ENCODE peak calls at places on chromosomes 7 and 10, in ten cellular contexts. I, W, D, L, Q, M, V, Z, R and E are unnamed samples.

GRCh38 chr7:155652156-155653124 is 8.0 kb downstream of the RBM33 start:
- DNase-seq in Q (no peak), W (no peak), D (no peak), V (no peak), I (peak), Z (peak), L (peak), R (no peak), M (no peak), E (peak)

GRCh38 chr7:42345478-42346299 is 108.7 kb upstream of the GLI3 start:
- DNase-seq in I (peak), R (no peak), D (no peak), V (no peak), Q (no peak), M (no peak), W (no peak), Z (no peak), L (peak), E (no peak)

GRCh38 chr7:151366872-151367207 is 25.2 kb downstream of the NUB1 start:
- DNase-seq in Z (peak), R (no peak), Q (no peak), D (no peak), V (no peak), M (no peak), W (peak), L (peak), I (peak), E (no peak)

GRCh38 chr7:3915337-3915865 is 614.3 kb downstream of the SDK1 start:
- DNase-seq in L (no peak), Z (peak), D (no peak), R (no peak), Q (no peak), M (no peak), I (no peak), V (no peak), W (no peak), E (peak)

GRCh38 chr10:103475437-103475836 is 3.6 kb downstream of the CALHM3 start:
- DNase-seq in W (no peak), M (peak), I (no peak), L (no peak), V (no peak), Q (no peak), R (no peak), Z (no peak), D (no peak), E (no peak)

GRCh38 chr10:26215923-26216576 is 524 bp upstream of the GAD2 start:
- DNase-seq in Q (no peak), M (peak), Z (no peak), L (no peak), V (no peak), I (peak), D (no peak), W (no peak), R (peak), E (peak)

GRCh38 chr7:37234928-37235327 is 213.7 kb downstream of the ELMO1 start:
- DNase-seq in Q (no peak), V (no peak), I (no peak), L (peak), D (no peak), M (peak), R (peak), Z (peak), W (peak), E (peak)

GRCh38 chr10:104472957-104473745 is 119.5 kb downstream of the CFAP58 start:
- DNase-seq in M (no peak), D (no peak), R (no peak), Z (no peak), L (peak), Q (no peak), V (no peak), I (peak), W (no peak), E (peak)

GRCh38 chr10:58436071-58436470 is 50.9 kb downstream of the TFAM start:
- DNase-seq in D (peak), W (peak), I (peak), Z (no peak), V (no peak), M (no peak), R (no peak), L (no peak), Q (no peak), E (peak)

GRCh38 chr7:50281680-50282445 is 22.7 kb upstream of the IKZF1 start:
- DNase-seq in M (no peak), R (no peak), L (no peak), I (no peak), Z (no peak), V (no peak), D (no peak), W (no peak), Q (no peak), E (no peak)
- H3K4me3 ChIP-seq in M (no peak), R (no peak), L (no peak), I (no peak), Z (no peak), V (no peak), D (no peak), W (no peak), Q (no peak), E (no peak)

DNA sequence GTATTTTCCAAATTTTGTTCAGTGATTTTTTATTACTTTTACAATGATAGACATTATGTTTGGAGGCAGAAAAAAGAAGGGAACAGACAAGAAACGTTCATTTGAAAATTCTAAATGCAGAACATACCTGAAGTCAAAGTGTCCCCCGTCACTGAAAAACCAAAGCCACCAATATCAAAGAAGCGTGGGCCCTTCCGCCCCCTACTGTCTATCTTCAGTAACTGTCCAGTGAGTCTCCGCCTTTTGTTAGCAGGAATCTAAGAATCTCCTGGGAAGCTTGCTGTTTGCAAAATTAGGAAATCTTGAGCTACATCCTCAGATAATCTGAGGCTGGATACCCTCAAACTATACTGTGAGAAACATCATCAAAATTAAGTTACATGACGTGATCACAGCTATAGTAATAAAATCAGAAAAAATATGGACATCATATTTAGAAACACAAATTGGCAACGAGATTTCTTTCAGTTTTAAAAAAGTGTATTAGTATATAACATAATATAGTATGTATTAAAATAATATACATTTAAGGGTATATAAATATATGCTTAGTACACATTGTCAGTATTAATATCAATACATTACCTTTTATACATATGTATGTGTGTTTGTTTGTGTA is 169.3 kb upstream of the AKR1E2 start:
- DNase-seq in Z (peak), M (peak), L (peak), R (peak), W (peak), D (no peak), I (peak), Q (no peak), V (peak), E (peak)
- TF ChIP-seq CTCF in Z (peak), M (peak), L (peak), R (peak), W (peak), D (peak), I (peak), Q (peak), V (peak), E (peak)

GRCh38 chr7:7159063-7159645 is 23.2 kb upstream of the C1GALT1 start:
- DNase-seq in W (no peak), Q (no peak), I (no peak), D (no peak), V (no peak), L (no peak), Z (no peak), R (no peak), M (no peak), E (no peak)
- H3K4me3 ChIP-seq in W (no peak), Q (no peak), I (no peak), D (no peak), V (no peak), L (no peak), Z (no peak), R (no peak), M (no peak), E (no peak)

GRCh38 chr7:159030490-159031134 is 114.1 kb downstream of the VIPR2 start:
- DNase-seq in D (no peak), V (peak), M (peak), R (peak), Z (peak), W (no peak), I (peak), Q (no peak), L (no peak), E (no peak)
- TF ChIP-seq CTCF in D (peak), V (no peak), M (peak), R (peak), Z (no peak), W (peak), I (no peak), Q (no peak), L (no peak), E (no peak)

DNA sequence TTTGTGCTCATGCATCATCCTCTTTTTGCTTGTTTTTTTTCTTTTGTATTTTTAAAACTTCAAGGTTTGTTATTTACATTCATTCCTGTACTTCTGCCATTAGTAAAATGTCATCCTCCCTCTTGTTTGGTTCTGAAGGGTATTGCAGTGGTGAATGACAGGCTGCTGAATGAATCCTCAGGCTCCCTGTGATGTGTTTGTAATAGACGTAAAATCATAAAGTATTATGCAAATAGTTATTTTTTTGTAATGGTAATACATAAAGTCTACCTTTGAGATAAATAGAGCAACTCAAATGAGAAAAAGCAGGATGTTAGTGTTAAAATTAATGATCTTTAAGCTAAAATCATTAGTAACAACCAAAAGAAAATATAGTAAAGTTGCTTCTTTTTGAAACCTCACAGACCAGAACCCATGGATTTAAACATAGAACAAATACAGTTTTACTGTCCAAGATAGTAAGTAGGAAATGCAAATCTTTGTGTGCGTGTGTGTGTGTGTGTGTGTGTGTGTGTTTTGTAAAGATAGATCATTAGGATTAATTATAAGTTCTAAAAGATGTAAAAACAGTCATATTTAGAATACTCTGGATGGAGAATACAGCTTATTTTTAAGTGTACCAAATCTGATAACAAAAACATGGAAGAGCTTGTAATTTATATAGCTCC is 4.5 kb downstream of the GLCCI1 start:
- DNase-seq in V (no peak), D (no peak), W (no peak), M (no peak), Q (no peak), L (no peak), I (no peak), R (no peak), Z (no peak), E (no peak)
- H3K4me3 ChIP-seq in V (no peak), D (no peak), W (no peak), M (no peak), Q (no peak), L (no peak), I (no peak), R (no peak), Z (no peak), E (no peak)

DNA sequence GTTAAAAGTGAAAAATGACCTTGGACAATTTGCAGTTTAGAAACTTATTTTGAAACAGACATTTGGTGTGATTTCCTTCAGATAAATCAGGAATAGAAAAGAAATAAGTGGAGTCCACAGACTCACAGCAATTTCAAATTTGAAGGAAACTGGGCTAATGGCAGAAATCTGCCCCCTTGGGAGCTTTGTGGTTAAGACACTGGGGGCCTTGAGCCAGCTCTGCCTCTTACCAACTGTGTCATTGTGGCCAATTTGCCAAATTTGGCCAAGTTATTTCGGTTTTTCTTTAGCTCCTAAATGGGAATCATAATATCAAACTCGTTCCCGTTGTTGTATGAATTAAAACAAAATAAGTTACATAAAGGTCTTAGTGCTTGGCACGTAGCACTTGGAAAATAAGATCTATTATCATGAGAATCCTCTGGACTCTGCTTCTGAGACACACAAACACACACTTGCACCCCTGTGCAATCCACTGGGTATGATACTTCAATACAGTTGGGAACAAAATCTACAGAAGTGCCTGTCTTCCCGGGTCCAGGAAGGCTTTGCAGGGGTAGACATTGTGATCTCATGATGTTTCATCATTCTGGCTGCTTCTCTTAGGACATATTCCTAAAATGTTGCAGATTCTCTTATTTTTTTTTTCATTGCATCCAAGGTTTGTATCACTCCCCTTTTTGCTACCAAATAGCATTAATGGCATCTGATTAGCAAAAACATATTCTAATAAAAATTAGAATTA is 4.9 kb downstream of the ARMC3 start:
- DNase-seq in M (no peak), I (peak), Q (no peak), Z (peak), V (no peak), R (no peak), L (peak), W (no peak), D (no peak), E (no peak)
- TF ChIP-seq CTCF in M (peak), I (no peak), Q (no peak), Z (no peak), V (no peak), R (no peak), L (no peak), W (no peak), D (no peak), E (no peak)

GRCh38 chr10:102135956-102136526 is 3.2 kb downstream of the PPRC1 start:
- DNase-seq in Z (no peak), M (no peak), I (no peak), L (no peak), D (no peak), W (no peak), Q (no peak), V (no peak), R (no peak), E (no peak)
- H3K4me3 ChIP-seq in Z (no peak), M (peak), I (no peak), L (no peak), D (no peak), W (no peak), Q (no peak), V (no peak), R (no peak), E (no peak)

DNA sequence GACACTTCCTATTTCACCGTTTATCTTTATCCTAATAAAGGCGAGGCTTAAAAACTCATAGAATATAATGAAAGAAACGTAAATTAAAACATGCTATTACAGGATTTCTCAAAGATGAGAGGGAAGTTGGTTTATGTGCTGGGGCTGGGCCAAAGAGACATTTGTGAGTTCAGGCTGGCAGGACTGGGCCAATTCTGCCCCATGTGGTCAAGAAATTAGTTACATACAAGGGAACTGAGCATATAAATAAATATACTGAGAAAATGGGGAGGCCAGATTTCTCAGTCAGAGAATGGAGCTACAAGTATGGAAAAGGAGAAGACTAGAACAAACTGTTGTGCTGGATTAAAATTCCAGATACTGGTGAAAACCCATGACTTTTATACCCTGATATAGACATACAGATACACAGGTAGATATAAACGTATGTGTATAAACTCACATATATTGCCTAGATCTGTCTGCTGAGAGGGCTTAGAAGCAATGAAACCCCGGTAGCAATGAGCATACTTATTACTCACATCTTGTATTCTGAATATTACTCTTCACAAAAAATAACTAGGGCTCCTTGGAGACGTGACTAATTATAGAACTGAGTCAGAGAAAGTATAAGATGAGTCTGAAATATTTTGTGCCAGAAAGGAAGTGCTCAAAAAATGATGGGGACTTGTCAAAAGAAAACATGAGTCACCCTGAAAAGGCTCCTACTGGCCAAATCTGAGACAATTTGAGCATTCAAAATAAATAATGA is 155.7 kb upstream of the FGFR2 start:
- DNase-seq in R (no peak), Z (peak), L (peak), I (peak), V (no peak), M (no peak), D (peak), W (peak), Q (peak), E (peak)
- TF ChIP-seq CTCF in R (peak), Z (peak), L (peak), I (peak), V (no peak), M (peak), D (peak), W (peak), Q (peak), E (peak)